ENCODE peak calls at places on chromosome 11, in eight cellular contexts. C is CD4-positive, alpha-beta T cell; R is AG09309; Y is fibroblast of villous mesenchyme; M is heart left ventricle; P is fibroblast of mammary gland; W is astrocyte of the spinal cord; A is GM06990. U is an unnamed sample.

GRCh38 chr11:32448232-32448631 is 12.9 kb upstream of the WT1 start:
- DNase-seq in C (no peak), R (no peak), Y (peak; percentile 70), M (no peak), P (peak; percentile 14), W (no peak), A (no peak), U (no peak)

GRCh38 chr11:131498631-131499053 is 128.2 kb downstream of the NTM start:
- DNase-seq in C (no peak), R (no peak), Y (no peak), M (no peak), P (no peak), W (no peak), A (no peak), U (no peak)

GRCh38 chr11:73306977-73307322 is 1.1 kb upstream of the ARHGEF17 start:
- DNase-seq in C (no peak), R (no peak), Y (no peak), M (no peak), P (no peak), W (no peak), A (no peak), U (no peak)

GRCh38 chr11:87290304-87290922 is 252.7 kb downstream of the TMEM135 start:
- DNase-seq in C (no peak), R (peak; percentile 25), Y (peak; percentile 76), M (no peak), P (peak; percentile 69), W (peak; percentile 67), A (no peak), U (no peak)

GRCh38 chr11:73907191-73907590 is 30.4 kb downstream of the PAAF1 start:
- DNase-seq in C (no peak), R (no peak), Y (peak; percentile 6), M (peak; percentile 22), P (peak; percentile 64), W (no peak), A (no peak), U (no peak)

GRCh38 chr11:94525933-94526332 is 13.7 kb downstream of the C11orf97 start:
- DNase-seq in C (no peak), R (no peak), Y (peak; percentile 50), M (peak; percentile 43), P (peak; percentile 63), W (peak; percentile 46), A (no peak), U (no peak)

GRCh38 chr11:13016415-13016814 is 7.3 kb downstream of the RASSF10 start:
- DNase-seq in C (no peak), R (no peak), Y (no peak), M (no peak), P (no peak), W (no peak), A (no peak), U (no peak)

GRCh38 chr11:84899740-84900139 is 727.4 kb downstream of the DLG2 start:
- DNase-seq in C (no peak), R (no peak), Y (no peak), M (no peak), P (peak; percentile 31), W (peak; percentile 7), A (no peak), U (no peak)

GRCh38 chr11:66880484-66881211 is 23.8 kb downstream of the LRFN4 start:
- DNase-seq in C (peak; percentile 18), R (no peak), Y (no peak), M (no peak), P (no peak), W (no peak), A (no peak), U (no peak)

GRCh38 chr11:111623527-111624030 is 21.3 kb downstream of the SIK2 start:
- DNase-seq in C (no peak), R (no peak), Y (no peak), M (no peak), P (no peak), W (no peak), A (no peak), U (no peak)

GRCh38 chr11:23078289-23078971 is 218.2 kb upstream of the CCDC179 start:
- DNase-seq in C (no peak), R (no peak), Y (peak; percentile 26), M (no peak), P (peak; percentile 59), W (peak; percentile 68), A (no peak), U (no peak)

GRCh38 chr11:60866911-60867870 is at the start of gene ZP1:
- DNase-seq in C (no peak), R (no peak), Y (no peak), M (peak; percentile 15), P (peak; percentile 35), W (no peak), A (no peak), U (no peak)

GRCh38 chr11:96217206-96217605 is 125.8 kb downstream of the MAML2 start:
- DNase-seq in C (no peak), R (no peak), Y (no peak), M (no peak), P (no peak), W (no peak), A (no peak), U (no peak)

GRCh38 chr11:62544521-62545436 is 1.8 kb downstream of the AHNAK start:
- DNase-seq in C (no peak), R (no peak), Y (no peak), M (peak; percentile 60), P (no peak), W (no peak), A (no peak), U (no peak)

GRCh38 chr11:60870733-60871377 is 3.5 kb downstream of the ZP1 start:
- DNase-seq in C (no peak), R (no peak), Y (no peak), M (no peak), P (no peak), W (no peak), A (no peak), U (no peak)

GRCh38 chr11:71448257-71449161 is at the start of gene DHCR7:
- DNase-seq in C (peak; percentile 87), R (peak; percentile 62), Y (peak; percentile 95), M (peak; percentile 96), P (peak; percentile 93), W (peak; percentile 96), A (peak; percentile 97), U (peak; percentile 97)
- TF ChIP-seq CTCF in C (no peak), R (no peak), Y (no peak), M (no peak), P (no peak), W (no peak), A (no peak), U (no peak)

DNA sequence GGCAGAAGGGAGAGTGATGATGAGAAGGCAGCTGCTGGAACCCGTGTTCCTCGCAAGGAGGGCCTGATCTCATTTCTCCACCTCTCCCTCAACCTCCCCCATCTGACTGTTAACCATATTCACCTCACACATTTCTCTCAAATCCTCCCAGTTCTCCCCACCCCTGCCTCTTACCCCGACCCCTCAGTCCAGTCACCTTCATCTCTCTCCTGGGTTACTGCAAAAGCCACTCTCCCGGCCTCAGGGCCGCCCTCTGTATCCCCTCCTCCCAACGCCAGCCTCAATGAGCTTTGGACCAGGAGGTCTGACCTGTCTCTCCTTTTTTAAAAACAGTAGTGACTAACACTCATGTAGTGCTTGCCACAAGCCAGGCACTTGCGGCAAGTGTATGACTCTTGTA is 29.5 kb upstream of the LMO1 start:
- DNase-seq in C (no peak), R (no peak), Y (no peak), M (no peak), P (no peak), W (no peak), A (no peak), U (no peak)
- TF ChIP-seq CTCF in C (no peak), R (no peak), Y (no peak), M (no peak), P (no peak), W (no peak), A (no peak), U (no peak)

GRCh38 chr11:82865841-82866240 is 34.4 kb downstream of the PRCP start:
- DNase-seq in C (no peak), R (no peak), Y (no peak), M (no peak), P (peak; percentile 42), W (no peak), A (no peak), U (no peak)
- TF ChIP-seq CTCF in C (no peak), R (no peak), Y (no peak), M (no peak), P (no peak), W (no peak), A (no peak), U (no peak)

DNA sequence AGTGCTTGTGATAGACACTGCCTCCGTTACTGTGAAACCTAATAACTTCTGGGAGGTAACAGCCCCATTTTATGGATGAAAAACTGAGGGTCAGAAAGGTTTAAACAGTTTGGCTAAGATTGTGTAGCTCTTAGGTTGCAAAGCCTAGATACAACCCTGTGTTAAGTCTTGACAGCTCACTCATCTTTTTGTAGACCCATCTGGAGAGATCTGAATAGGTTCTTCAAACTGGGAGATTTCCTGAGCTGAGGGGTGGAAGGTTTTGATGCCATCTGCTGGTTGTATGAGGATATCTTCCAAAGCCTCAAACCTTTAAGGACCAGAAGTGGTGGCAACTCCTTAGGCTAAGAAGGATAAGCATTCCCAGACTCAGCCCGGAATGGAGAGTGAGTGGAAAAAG is 8.3 kb downstream of the YPEL4 start:
- DNase-seq in C (no peak), R (peak; percentile 47), Y (peak; percentile 77), M (no peak), P (peak; percentile 75), W (peak; percentile 62), A (no peak), U (no peak)
- TF ChIP-seq CTCF in C (peak; percentile 45), R (peak; percentile 65), Y (peak; percentile 59), M (peak; percentile 32), P (peak; percentile 70), W (peak; percentile 65), A (peak; percentile 57), U (peak; percentile 63)

GRCh38 chr11:119728226-119728626 is 774 bp downstream of the NECTIN1 start:
- DNase-seq in C (no peak), R (no peak), Y (no peak), M (no peak), P (no peak), W (no peak), A (no peak), U (no peak)

GRCh38 chr11:119726150-119726553 is 2.8 kb downstream of the NECTIN1 start:
- DNase-seq in C (no peak), R (no peak), Y (no peak), M (no peak), P (no peak), W (no peak), A (no peak), U (no peak)

GRCh38 chr11:119726585-119727522 is 2.1 kb downstream of the NECTIN1 start:
- DNase-seq in C (no peak), R (no peak), Y (no peak), M (no peak), P (no peak), W (no peak), A (no peak), U (no peak)

GRCh38 chr11:119728651-119729580 is at the start of gene NECTIN1:
- DNase-seq in C (peak; percentile 82), R (peak; percentile 39), Y (peak; percentile 80), M (peak; percentile 90), P (peak; percentile 75), W (peak; percentile 85), A (peak; percentile 86), U (peak; percentile 84)

DNA sequence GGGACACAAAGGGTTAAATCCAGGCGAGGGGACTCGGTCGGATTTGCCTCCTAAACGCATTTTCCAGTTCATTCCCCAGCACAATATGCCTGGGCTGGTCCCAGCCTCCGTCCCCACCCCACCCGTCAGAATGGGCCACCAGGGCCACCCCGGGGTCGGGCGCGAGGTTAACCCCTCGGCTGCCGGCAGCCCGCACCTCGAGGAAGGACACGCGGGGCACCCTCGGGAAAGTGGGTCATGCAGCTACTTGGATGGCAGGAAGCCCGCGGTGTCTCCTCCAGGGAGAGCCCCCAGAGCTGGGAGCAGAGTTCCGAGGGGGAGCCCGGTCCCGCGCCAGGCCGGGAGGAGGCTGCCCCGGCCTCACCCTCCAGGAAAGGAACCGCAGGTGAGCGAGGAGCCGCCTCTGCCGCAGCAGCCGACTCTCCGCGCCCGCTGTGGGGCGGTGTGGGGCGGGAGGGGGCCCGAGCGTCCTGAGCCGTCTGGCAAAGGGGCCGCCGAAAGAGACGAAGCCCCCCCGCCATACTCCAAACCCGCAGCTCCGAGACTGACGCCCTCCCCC is 1.4 kb downstream of the NECTIN1 start:
- DNase-seq in C (no peak), R (no peak), Y (no peak), M (peak; percentile 48), P (no peak), W (no peak), A (no peak), U (no peak)
- TF ChIP-seq CTCF in C (peak; percentile 33), R (peak; percentile 14), Y (peak; percentile 14), M (peak; percentile 11), P (no peak), W (peak; percentile 15), A (peak; percentile 21), U (peak; percentile 30)